ENCODE peak calls at places on chromosome 21, in five cellular contexts. X is fibroblast of pulmonary artery; M is iPS-NIHi11; F is activated CD4-positive, alpha-beta T cell treated with anti-CD3 and anti-CD28 coated beads, Interleukin-2, amount 50 U/mL, for 1 hour; U is NCI-H1105. G is an unnamed sample.

GRCh38 chr21:21268061-21268471 is 269.9 kb downstream of the NCAM2 start:
- DNase-seq in X (peak), M (no peak), U (no peak), F (no peak), G (no peak)

GRCh38 chr21:42855937-42856335 is 23.4 kb downstream of the WDR4 start:
- DNase-seq in F (no peak), U (no peak), X (no peak), M (no peak), G (no peak)

GRCh38 chr21:17081193-17081592 is 431.6 kb upstream of the CXADR start:
- DNase-seq in F (no peak), M (no peak), U (no peak), X (no peak), G (no peak)

GRCh38 chr21:46081022-46081861 is 16.7 kb upstream of the COL6A2 start:
- DNase-seq in U (no peak), F (no peak), X (no peak), M (no peak), G (no peak)

GRCh38 chr21:42636535-42636914 is 16.9 kb upstream of the PDE9A start:
- DNase-seq in M (no peak), U (no peak), F (no peak), X (peak), G (no peak)

GRCh38 chr21:42763578-42764442 is 110.4 kb downstream of the PDE9A start:
- DNase-seq in F (no peak), M (no peak), U (no peak), X (no peak), G (no peak)

GRCh38 chr21:46597031-46597430 is 7.9 kb downstream of the S100B start:
- DNase-seq in F (no peak), U (no peak), M (no peak), X (no peak), G (no peak)

GRCh38 chr21:24375201-24375600 is 1232.1 kb downstream of the MRPL39 start:
- DNase-seq in U (no peak), X (no peak), M (no peak), F (no peak), G (no peak)

GRCh38 chr21:46121286-46122221 is 23.6 kb downstream of the COL6A2 start:
- DNase-seq in X (no peak), F (no peak), M (no peak), U (no peak), G (no peak)